ENCODE peak calls at places on chromosome 10, in five cellular contexts. A, W, R, U and I are unnamed samples.

GRCh38 chr10:114779803-114780609 is 41.6 kb upstream of the FHIP2A start:
- DNase-seq in A (no peak), R (no peak), U (no peak), W (no peak), I (no peak)

GRCh38 chr10:88555190-88555894 is 27.8 kb downstream of the RNLS start:
- DNase-seq in W (no peak), A (no peak), U (no peak), R (no peak), I (no peak)

GRCh38 chr10:84263716-84264115 is 18.9 kb downstream of the RGR start:
- DNase-seq in U (no peak), A (no peak), W (no peak), R (no peak), I (no peak)

GRCh38 chr10:95445837-95446347 is 115.3 kb downstream of the SORBS1 start:
- DNase-seq in R (peak), A (peak), W (peak), U (peak), I (peak)

GRCh38 chr10:127694580-127695193 is 42.3 kb upstream of the FOXI2 start:
- DNase-seq in W (peak), U (peak), A (peak), R (peak), I (peak)

GRCh38 chr10:72175166-72175565 is 40.6 kb upstream of the ANAPC16 start:
- DNase-seq in A (no peak), U (no peak), R (no peak), W (no peak), I (no peak)

GRCh38 chr10:104664205-104664604 is 23.1 kb downstream of the SORCS3 start:
- DNase-seq in R (no peak), U (no peak), A (no peak), W (no peak), I (no peak)

GRCh38 chr10:5952731-5953385 is 24.5 kb downstream of the IL15RA start:
- DNase-seq in R (no peak), A (no peak), U (no peak), W (no peak), I (peak)

GRCh38 chr10:14240253-14241189 is 90.2 kb downstream of the FRMD4A start:
- DNase-seq in A (no peak), U (no peak), W (peak), R (peak), I (peak)

GRCh38 chr10:4650572-4650971 is 175.4 kb upstream of the AKR1E2 start:
- DNase-seq in W (no peak), U (no peak), A (no peak), R (no peak), I (no peak)

GRCh38 chr10:62109532-62110293 is 158.9 kb downstream of the RTKN2 start:
- DNase-seq in W (no peak), A (no peak), U (no peak), R (no peak), I (no peak)

GRCh38 chr10:78717200-78717599 is 351.6 kb upstream of the ZMIZ1 start:
- DNase-seq in R (no peak), W (no peak), A (no peak), U (no peak), I (no peak)

GRCh38 chr10:97826892-97827291 is 22.8 kb upstream of the GOLGA7B start:
- DNase-seq in U (no peak), W (no peak), A (no peak), R (no peak), I (no peak)